ENCODE peak calls at places on chromosomes 12 and 14, in four cellular contexts. One of them, this sample, is unnamed.

GRCh38 chr14:20262642-20263128 is 23.6 kb downstream of the OR11H4 start:
- DNase-seq in HCT116: peak
- DNase-seq in HepG2: no peak
- DNase-seq in K562: no peak
- DNase-seq in this sample: no peak

GRCh38 chr12:124411291-124411878 is 116.5 kb downstream of the RFLNA start:
- DNase-seq in HCT116: no peak
- DNase-seq in HepG2: no peak
- DNase-seq in K562: no peak
- DNase-seq in this sample: no peak

GRCh38 chr12:117034249-117034648 is 65.0 kb downstream of the TESC start:
- DNase-seq in HCT116: no peak
- DNase-seq in HepG2: no peak
- DNase-seq in K562: no peak
- DNase-seq in this sample: no peak

GRCh38 chr12:123237646-123238329 is 4.6 kb downstream of the MTRFR start:
- DNase-seq in HCT116: peak
- DNase-seq in HepG2: peak
- DNase-seq in K562: peak
- DNase-seq in this sample: no peak

GRCh38 chr12:121145221-121145620 is 12.5 kb downstream of the P2RX7 start:
- DNase-seq in HCT116: no peak
- DNase-seq in HepG2: no peak
- DNase-seq in K562: no peak
- DNase-seq in this sample: no peak

GRCh38 chr12:129830796-129831195 is 73.0 kb downstream of the TMEM132D start:
- DNase-seq in HCT116: no peak
- DNase-seq in HepG2: no peak
- DNase-seq in K562: no peak
- DNase-seq in this sample: no peak

GRCh38 chr12:10214131-10214876 is 1.6 kb downstream of the GABARAPL1 start:
- DNase-seq in HCT116: no peak
- DNase-seq in HepG2: no peak
- DNase-seq in K562: no peak
- DNase-seq in this sample: no peak

GRCh38 chr14:77505031-77505430 is 6.4 kb upstream of the ISM2 start:
- DNase-seq in HCT116: no peak
- DNase-seq in HepG2: no peak
- DNase-seq in K562: no peak
- DNase-seq in this sample: no peak

GRCh38 chr14:28756896-28757570 is 9.6 kb upstream of the FOXG1 start:
- DNase-seq in HCT116: no peak
- DNase-seq in HepG2: peak
- DNase-seq in K562: peak
- DNase-seq in this sample: no peak

GRCh38 chr12:29299613-29300012 is 81.4 kb downstream of the ERGIC2 start:
- DNase-seq in HCT116: no peak
- DNase-seq in HepG2: no peak
- DNase-seq in K562: no peak
- DNase-seq in this sample: no peak

GRCh38 chr12:13039557-13039956 is 4.6 kb upstream of the FAM234B start:
- DNase-seq in HCT116: no peak
- DNase-seq in HepG2: no peak
- DNase-seq in K562: no peak
- DNase-seq in this sample: no peak

GRCh38 chr12:39062266-39062996 is 157.0 kb upstream of the CPNE8 start:
- DNase-seq in HCT116: no peak
- DNase-seq in HepG2: no peak
- DNase-seq in K562: no peak
- DNase-seq in this sample: no peak

GRCh38 chr14:89807905-89808304 is 146.6 kb downstream of the EFCAB11 start:
- DNase-seq in HCT116: no peak
- DNase-seq in HepG2: no peak
- DNase-seq in K562: no peak
- DNase-seq in this sample: no peak

GRCh38 chr12:58171914-58172313 is 230.5 kb downstream of the ATP23 start:
- DNase-seq in HCT116: no peak
- DNase-seq in HepG2: no peak
- DNase-seq in K562: no peak
- DNase-seq in this sample: no peak

GRCh38 chr14:23094666-23095195 is at the start of gene ACIN1:
- DNase-seq in HCT116: peak
- DNase-seq in HepG2: peak
- DNase-seq in K562: peak
- DNase-seq in this sample: peak

GRCh38 chr12:117096643-117097042 is 2.6 kb downstream of the TESC start:
- DNase-seq in HCT116: no peak
- DNase-seq in HepG2: no peak
- DNase-seq in K562: no peak
- DNase-seq in this sample: no peak

GRCh38 chr14:65346895-65347294 is 65.6 kb upstream of the FUT8 start:
- DNase-seq in HCT116: no peak
- DNase-seq in HepG2: no peak
- DNase-seq in K562: no peak
- DNase-seq in this sample: no peak

GRCh38 chr14:71597955-71598659 is 334.1 kb upstream of the RGS6 start:
- DNase-seq in HCT116: no peak
- DNase-seq in HepG2: no peak
- DNase-seq in K562: no peak
- DNase-seq in this sample: no peak

GRCh38 chr12:51622564-51622963 is 31.5 kb downstream of the SCN8A start:
- DNase-seq in HCT116: no peak
- DNase-seq in HepG2: no peak
- DNase-seq in K562: no peak
- DNase-seq in this sample: no peak

GRCh38 chr12:94458882-94459772 is 540 bp downstream of the CEP83 start:
- DNase-seq in HCT116: peak
- DNase-seq in HepG2: peak
- DNase-seq in K562: no peak
- DNase-seq in this sample: no peak

GRCh38 chr12:19810213-19810612 is 370.9 kb downstream of the AEBP2 start:
- DNase-seq in HCT116: no peak
- DNase-seq in HepG2: no peak
- DNase-seq in K562: no peak
- DNase-seq in this sample: no peak

GRCh38 chr12:121916719-121917118 is 1.7 kb upstream of the CFAP251 start:
- DNase-seq in HCT116: no peak
- DNase-seq in HepG2: no peak
- DNase-seq in K562: no peak
- DNase-seq in this sample: no peak

GRCh38 chr12:13135336-13136178 is 32.1 kb upstream of the GSG1 start:
- DNase-seq in HCT116: peak
- DNase-seq in HepG2: no peak
- DNase-seq in K562: peak
- DNase-seq in this sample: no peak

GRCh38 chr14:100192672-100193416 is 33.4 kb upstream of the DEGS2 start:
- DNase-seq in HCT116: peak
- DNase-seq in HepG2: peak
- DNase-seq in K562: peak
- DNase-seq in this sample: peak

GRCh38 chr12:51840966-51841365 is 7.6 kb downstream of the FIGNL2 start:
- DNase-seq in HCT116: no peak
- DNase-seq in HepG2: no peak
- DNase-seq in K562: no peak
- DNase-seq in this sample: no peak

GRCh38 chr12:112226768-112227167 is 101.4 kb downstream of the TRAFD1 start:
- DNase-seq in HCT116: no peak
- DNase-seq in HepG2: no peak
- DNase-seq in K562: no peak
- DNase-seq in this sample: no peak

GRCh38 chr14:96267336-96267735 is 11.3 kb downstream of the BDKRB1 start:
- DNase-seq in HCT116: no peak
- DNase-seq in HepG2: no peak
- DNase-seq in K562: no peak
- DNase-seq in this sample: no peak

GRCh38 chr14:95256011-95256775 is 63.5 kb downstream of the CLMN start:
- DNase-seq in HCT116: no peak
- DNase-seq in HepG2: no peak
- DNase-seq in K562: no peak
- DNase-seq in this sample: no peak

GRCh38 chr12:119036878-119037493 is 55.6 kb downstream of the SRRM4 start:
- DNase-seq in HCT116: no peak
- DNase-seq in HepG2: peak
- DNase-seq in K562: peak
- DNase-seq in this sample: peak

GRCh38 chr14:103105580-103106168 is 11.1 kb downstream of the EXOC3L4 start:
- DNase-seq in HCT116: no peak
- DNase-seq in HepG2: no peak
- DNase-seq in K562: no peak
- DNase-seq in this sample: no peak

GRCh38 chr12:124512667-124513296 is 54.6 kb downstream of the NCOR2 start:
- DNase-seq in HCT116: peak
- DNase-seq in HepG2: peak
- DNase-seq in K562: peak
- DNase-seq in this sample: no peak

GRCh38 chr12:79250186-79250585 is 385.6 kb downstream of the SYT1 start:
- DNase-seq in HCT116: no peak
- DNase-seq in HepG2: no peak
- DNase-seq in K562: no peak
- DNase-seq in this sample: no peak

DNA sequence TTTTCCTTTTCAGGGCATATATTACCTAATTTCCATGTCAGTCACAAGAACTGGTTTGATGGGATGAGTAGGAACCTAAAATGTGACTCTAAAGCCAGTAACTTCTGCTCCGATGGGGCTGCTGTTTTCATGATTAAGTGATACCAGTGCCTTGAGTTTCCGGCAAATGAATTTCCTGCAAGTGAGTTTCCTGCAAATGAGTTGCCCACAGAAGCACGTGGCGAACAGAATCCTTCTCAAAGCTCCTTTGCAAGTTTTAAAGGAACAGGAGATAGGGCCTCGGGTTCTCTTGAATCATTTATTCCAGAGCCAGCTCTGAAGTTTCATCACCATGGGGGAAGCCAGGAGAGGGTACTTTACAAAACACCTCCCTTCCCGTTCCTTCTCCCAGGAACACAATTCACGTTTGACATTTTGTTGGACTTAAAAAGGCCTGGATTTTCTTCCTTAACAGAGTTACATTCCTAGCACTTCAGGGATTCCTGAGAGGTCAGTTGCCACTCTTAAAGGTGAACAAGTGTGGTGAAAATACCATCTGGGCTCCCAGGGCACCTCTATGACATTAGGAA is 2.2 kb upstream of the PPTC7 start:
- DNase-seq in HCT116: no peak
- DNase-seq in HepG2: no peak
- DNase-seq in K562: no peak
- DNase-seq in this sample: no peak
- TF ChIP-seq TCF7L2 in HCT116: no peak
- TF ChIP-seq TCF7L2 in HepG2: no peak
- TF ChIP-seq TCF7L2 in K562: no peak
- TF ChIP-seq TCF7L2 in this sample: no peak

DNA sequence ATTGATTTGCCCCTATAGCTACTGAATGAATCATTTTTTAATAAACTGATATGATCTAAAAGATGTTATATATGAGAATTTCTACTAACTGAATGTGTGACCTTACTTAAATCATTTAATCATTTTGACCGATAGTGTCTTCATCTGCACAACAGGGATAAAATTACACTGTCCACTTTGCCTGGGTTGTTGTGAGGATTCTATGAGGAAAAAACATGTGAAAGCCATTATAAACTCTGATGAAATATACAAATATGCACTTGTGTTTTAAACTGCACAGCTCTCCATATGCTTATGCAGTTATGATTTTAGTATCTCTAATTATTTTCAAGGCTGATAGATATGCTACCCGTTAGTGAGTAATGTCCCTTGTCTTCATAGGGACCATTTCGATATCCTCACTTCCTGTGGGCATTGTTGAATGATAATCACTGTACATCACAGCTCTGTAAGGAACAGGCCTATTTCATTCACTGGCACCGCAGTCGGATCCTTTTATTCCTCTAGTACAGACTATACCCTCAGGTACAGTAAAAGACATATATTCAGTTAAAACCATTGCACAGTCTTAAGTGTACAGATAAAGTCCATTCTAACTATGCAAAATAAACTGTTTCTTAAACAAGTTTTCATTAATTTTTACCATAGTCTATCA is 88.7 kb upstream of the RAP1B start:
- DNase-seq in HCT116: no peak
- DNase-seq in HepG2: no peak
- DNase-seq in K562: no peak
- DNase-seq in this sample: no peak
- TF ChIP-seq TCF7L2 in HCT116: no peak
- TF ChIP-seq TCF7L2 in HepG2: no peak
- TF ChIP-seq TCF7L2 in K562: no peak
- TF ChIP-seq TCF7L2 in this sample: no peak

GRCh38 chr14:50343424-50343823 is 31.3 kb downstream of the DMAC2L start:
- DNase-seq in HCT116: no peak
- DNase-seq in HepG2: no peak
- DNase-seq in K562: no peak
- DNase-seq in this sample: no peak

GRCh38 chr14:50345891-50346422 is 33.8 kb downstream of the DMAC2L start:
- DNase-seq in HCT116: no peak
- DNase-seq in HepG2: no peak
- DNase-seq in K562: no peak
- DNase-seq in this sample: no peak

GRCh38 chr14:50342211-50343080 is 30.3 kb downstream of the DMAC2L start:
- DNase-seq in HCT116: no peak
- DNase-seq in HepG2: peak
- DNase-seq in K562: peak
- DNase-seq in this sample: no peak

GRCh38 chr14:50344831-50345563 is 32.9 kb downstream of the DMAC2L start:
- DNase-seq in HCT116: no peak
- DNase-seq in HepG2: no peak
- DNase-seq in K562: no peak
- DNase-seq in this sample: no peak

DNA sequence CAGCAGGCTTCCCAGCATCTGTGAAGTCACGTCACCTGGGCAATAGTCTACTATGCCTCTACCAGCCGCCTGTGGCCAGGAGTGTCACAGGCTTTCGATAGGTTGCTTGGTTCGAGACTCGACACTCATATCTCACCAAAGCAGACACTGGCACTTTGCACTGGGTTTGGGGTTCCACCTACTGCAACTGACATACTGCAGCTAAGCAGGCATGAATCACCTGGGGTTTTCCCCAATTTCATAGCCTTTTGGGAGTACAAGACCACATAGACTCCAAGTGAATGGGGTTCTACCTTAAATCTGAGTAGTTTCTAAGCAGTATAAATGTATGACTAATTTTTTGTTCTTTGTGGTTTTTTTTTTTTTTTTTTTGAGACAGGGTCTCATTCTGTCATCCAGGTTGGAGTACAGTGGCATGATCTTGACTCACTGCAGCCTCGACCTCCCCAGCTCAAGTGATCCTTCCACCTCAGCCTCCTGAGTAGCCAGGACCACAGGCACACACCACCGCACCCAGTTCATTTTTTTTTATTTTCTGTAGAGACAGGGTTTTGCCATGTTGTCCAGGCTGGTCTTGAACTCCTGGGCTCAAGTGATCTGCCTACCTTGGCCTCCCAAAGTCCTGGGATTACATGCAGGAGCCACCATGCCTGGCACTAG is 32.1 kb downstream of the DMAC2L start:
- DNase-seq in HCT116: no peak
- DNase-seq in HepG2: no peak
- DNase-seq in K562: no peak
- DNase-seq in this sample: no peak
- TF ChIP-seq TCF7L2 in HCT116: no peak
- TF ChIP-seq TCF7L2 in HepG2: no peak
- TF ChIP-seq TCF7L2 in K562: no peak
- TF ChIP-seq TCF7L2 in this sample: no peak

GRCh38 chr14:75247286-75247922 is 31.2 kb upstream of the FOS start:
- DNase-seq in HCT116: no peak
- DNase-seq in HepG2: peak
- DNase-seq in K562: no peak
- DNase-seq in this sample: no peak
- TF ChIP-seq TCF7L2 in HCT116: no peak
- TF ChIP-seq TCF7L2 in HepG2: no peak
- TF ChIP-seq TCF7L2 in K562: no peak
- TF ChIP-seq TCF7L2 in this sample: no peak